ENCODE peak calls at places on chromosome 19, in seven cellular contexts. M is glutamatergic neuron; N is astrocyte of the cerebellum; L is mammary epithelial cell; K is cardiac muscle cell; R is kidney; A is activated CD8-positive, alpha-beta T cell treated with anti-CD3 and anti-CD28 coated beads for 36 hours. G is an unnamed sample.

GRCh38 chr19:5905072-5905778 is 553 bp downstream of the VMAC start:
- DNase-seq in M (no peak), N (no peak), R (no peak), L (no peak), A (no peak), K (no peak), G (no peak)

GRCh38 chr19:53101518-53101917 is 1.7 kb downstream of the ZNF160 start:
- DNase-seq in K (no peak), R (no peak), M (no peak), A (peak), N (no peak), L (peak), G (no peak)

GRCh38 chr19:6225232-6225635 is 54.5 kb downstream of the MLLT1 start:
- DNase-seq in M (no peak), L (no peak), K (no peak), R (peak), N (no peak), A (no peak), G (no peak)

GRCh38 chr19:5934779-5935472 is 20.9 kb downstream of the CAPS start:
- DNase-seq in A (no peak), R (no peak), M (no peak), N (no peak), K (no peak), L (no peak), G (no peak)

GRCh38 chr19:44875666-44876418 is 15.2 kb upstream of the TOMM40 start:
- DNase-seq in M (no peak), R (no peak), K (no peak), N (no peak), A (no peak), L (no peak), G (no peak)

GRCh38 chr19:9883231-9883758 is 48.2 kb downstream of the PIN1 start:
- DNase-seq in A (no peak), R (no peak), K (no peak), M (peak), N (no peak), L (peak), G (no peak)

GRCh38 chr19:2986951-2987491 is 9.7 kb downstream of the TLE6 start:
- DNase-seq in M (peak), K (peak), L (no peak), N (no peak), A (no peak), R (no peak), G (no peak)

GRCh38 chr19:47637550-47637949 is 28.6 kb downstream of the BICRA start:
- DNase-seq in N (no peak), L (peak), A (no peak), K (no peak), R (no peak), M (no peak), G (no peak)

GRCh38 chr19:56217039-56217949 is 15.2 kb downstream of the ZSCAN5C start:
- DNase-seq in N (no peak), M (peak), A (no peak), R (no peak), K (no peak), L (peak), G (no peak)

GRCh38 chr19:13060964-13061927 is 41.4 kb downstream of the LYL1 start:
- DNase-seq in M (peak), R (peak), A (peak), N (peak), K (peak), L (peak), G (peak)

GRCh38 chr19:18650048-18650435 is 13.2 kb downstream of the KLHL26 start:
- DNase-seq in R (peak), K (no peak), M (no peak), A (no peak), N (peak), L (no peak), G (no peak)

GRCh38 chr19:39833160-39833463 is 850 bp downstream of the DYRK1B start:
- DNase-seq in N (no peak), L (no peak), A (no peak), R (no peak), K (no peak), M (no peak), G (no peak)
- TF ChIP-seq CTCF in N (no peak), L (no peak), A (no peak), R (no peak), K (no peak), M (no peak), G (no peak)

GRCh38 chr19:14475251-14476073 is at the start of gene PTGER1:
- DNase-seq in N (no peak), K (peak), M (peak), R (peak), A (peak), L (peak), G (peak)
- TF ChIP-seq CTCF in N (peak), K (peak), M (no peak), R (peak), A (peak), L (no peak), G (no peak)

GRCh38 chr19:4647676-4648644 is 8.6 kb downstream of the TNFAIP8L1 start:
- DNase-seq in R (peak), K (no peak), L (no peak), N (no peak), M (peak), A (no peak), G (no peak)
- TF ChIP-seq CTCF in R (no peak), K (peak), L (no peak), N (no peak), M (peak), A (no peak), G (no peak)

GRCh38 chr19:15298847-15299567 is 33.3 kb downstream of the BRD4 start:
- DNase-seq in A (no peak), M (no peak), L (no peak), R (no peak), N (no peak), K (no peak), G (no peak)

GRCh38 chr19:15299568-15300409 is 32.5 kb downstream of the BRD4 start:
- DNase-seq in M (no peak), A (no peak), L (no peak), R (no peak), N (no peak), K (no peak), G (no peak)

GRCh38 chr19:15296841-15297415 is 35.4 kb downstream of the BRD4 start:
- DNase-seq in M (no peak), A (no peak), N (no peak), K (no peak), R (no peak), L (no peak), G (no peak)

GRCh38 chr19:15296353-15296752 is 36.0 kb downstream of the BRD4 start:
- DNase-seq in N (no peak), K (peak), M (no peak), A (no peak), R (no peak), L (no peak), G (no peak)

DNA sequence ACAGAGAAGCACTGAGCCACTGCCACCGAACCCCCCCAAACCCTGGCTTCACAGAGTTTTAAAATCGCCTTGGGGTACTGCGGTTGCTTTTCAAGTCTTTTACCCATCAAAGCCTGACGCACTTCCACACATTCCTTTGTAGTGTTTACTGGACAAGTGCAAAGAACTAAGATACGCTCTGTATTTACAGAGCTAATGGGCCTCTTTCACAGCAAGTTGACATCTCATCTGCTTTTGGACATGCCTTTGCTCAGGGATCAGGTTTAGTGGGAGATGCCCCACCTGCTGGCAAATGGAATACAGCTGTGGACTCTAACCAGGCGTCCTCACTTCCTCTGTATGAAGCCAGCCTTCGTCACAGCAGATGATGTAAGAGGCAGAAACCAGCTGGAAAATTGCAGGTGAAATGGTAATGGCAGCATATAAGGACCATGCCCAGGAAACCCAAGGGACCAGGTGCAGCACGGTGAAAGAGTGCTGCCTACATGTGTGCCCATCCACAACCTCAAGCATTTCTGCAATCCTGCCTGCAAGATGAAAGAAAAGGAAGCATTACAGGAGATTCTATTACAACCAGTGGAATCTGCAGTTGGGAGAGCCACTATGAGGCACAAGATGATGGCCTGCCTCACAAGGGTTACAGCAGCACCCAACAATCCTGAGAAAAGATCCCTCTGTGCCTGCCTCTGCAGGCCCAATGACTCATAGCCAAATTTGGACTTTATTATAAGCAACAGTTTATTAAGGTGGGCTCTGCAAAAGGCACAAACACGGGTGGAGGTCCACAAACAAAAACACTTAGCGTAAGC is 34.7 kb downstream of the BRD4 start:
- DNase-seq in K (no peak), M (no peak), R (no peak), L (peak), N (no peak), A (peak), G (no peak)
- TF ChIP-seq CTCF in K (peak), M (no peak), R (no peak), L (no peak), N (peak), A (no peak), G (no peak)